ENCODE peak calls at places on chromosomes 6 and 20, in five cellular contexts. C is mesothelial cell of epicardium; A is AG09309; P is NK-92 treated with Interleukin-12 subunit alpha and Interleukin-12 subunit beta, amount 100 ng/mL, for 24 hours; I is lower leg skin. T is an unnamed sample.

GRCh38 chr6:31713991-31714684 is 1.0 kb upstream of the LY6G6D start:
- DNase-seq in A (no peak), C (no peak), I (no peak), P (no peak), T (no peak)

GRCh38 chr6:36127462-36128016 is 2.8 kb upstream of the MAPK13 start:
- DNase-seq in C (no peak), I (no peak), P (no peak), A (peak), T (no peak)

GRCh38 chr6:38876470-38876869 is 161.4 kb downstream of the DNAH8 start:
- DNase-seq in P (no peak), I (no peak), A (no peak), C (no peak), T (no peak)

GRCh38 chr6:28861339-28861738 is 62.4 kb downstream of the TRIM27 start:
- DNase-seq in I (peak), C (no peak), A (no peak), P (no peak), T (no peak)

GRCh38 chr20:15113374-15113773 is 776.0 kb upstream of the FLRT3 start:
- DNase-seq in C (no peak), P (no peak), I (no peak), A (no peak), T (no peak)

GRCh38 chr6:169212436-169212835 is 41.2 kb downstream of the THBS2 start:
- DNase-seq in A (no peak), C (no peak), I (no peak), P (no peak), T (no peak)

GRCh38 chr6:1865585-1865984 is 255.9 kb downstream of the FOXC1 start:
- DNase-seq in P (no peak), C (no peak), I (no peak), A (no peak), T (no peak)

GRCh38 chr6:15061908-15062307 is 184.0 kb upstream of the JARID2 start:
- DNase-seq in A (no peak), C (no peak), P (no peak), I (no peak), T (no peak)

GRCh38 chr6:166313255-166314070 is 5.3 kb upstream of the PRR18 start:
- DNase-seq in C (no peak), I (peak), P (peak), A (peak), T (no peak)

GRCh38 chr6:157110620-157111019 is 212.7 kb downstream of the TMEM242 start:
- DNase-seq in I (no peak), A (peak), P (no peak), C (no peak), T (no peak)

GRCh38 chr20:36121981-36122930 is 32.3 kb upstream of the EPB41L1 start:
- DNase-seq in P (no peak), C (no peak), I (peak), A (no peak), T (no peak)

GRCh38 chr20:4998160-4998651 is 3.1 kb downstream of the SLC23A2 start:
- DNase-seq in A (no peak), P (no peak), C (no peak), I (no peak), T (no peak)

GRCh38 chr6:5261545-5262109 is 314 bp downstream of the FARS2 start:
- DNase-seq in P (no peak), A (peak), I (no peak), C (no peak), T (no peak)

GRCh38 chr6:118705799-118706481 is 54.5 kb upstream of the CEP85L start:
- DNase-seq in I (no peak), C (no peak), A (peak), P (peak), T (no peak)

GRCh38 chr20:992801-993535 is 9.1 kb downstream of the RSPO4 start:
- DNase-seq in A (no peak), P (no peak), I (no peak), C (no peak), T (no peak)

GRCh38 chr6:42287756-42288155 is 70.1 kb upstream of the MRPS10 start:
- DNase-seq in I (no peak), A (no peak), C (no peak), P (no peak), T (no peak)

GRCh38 chr20:50328161-50328979 is 137.7 kb downstream of the CEBPB start:
- DNase-seq in A (no peak), P (no peak), C (no peak), I (no peak), T (no peak)

GRCh38 chr6:32288426-32288825 is 64.6 kb upstream of the NOTCH4 start:
- DNase-seq in A (no peak), P (no peak), I (no peak), C (no peak), T (no peak)

GRCh38 chr6:87155920-87156600 is 695 bp downstream of the ZNF292 start:
- DNase-seq in A (no peak), P (peak), I (peak), C (peak), T (peak)

GRCh38 chr6:111683749-111684267 is 78.1 kb upstream of the TRAF3IP2 start:
- DNase-seq in C (no peak), A (peak), I (no peak), P (no peak), T (no peak)

GRCh38 chr6:29532320-29532951 is 27.1 kb downstream of the UBD start:
- DNase-seq in C (no peak), I (no peak), P (no peak), A (no peak), T (no peak)

GRCh38 chr6:128114164-128114563 is 213.3 kb upstream of the THEMIS start:
- DNase-seq in P (no peak), I (no peak), A (no peak), C (no peak), T (no peak)

GRCh38 chr6:45743028-45743615 is 272.5 kb downstream of the CLIC5 start:
- DNase-seq in C (no peak), A (no peak), P (no peak), I (no peak), T (no peak)

GRCh38 chr20:11807070-11807741 is 110.5 kb upstream of the BTBD3 start:
- DNase-seq in A (peak), I (no peak), C (no peak), P (no peak), T (no peak)

GRCh38 chr6:83183082-83183828 is 9.8 kb downstream of the PGM3 start:
- DNase-seq in C (no peak), A (peak), P (no peak), I (no peak), T (no peak)

GRCh38 chr6:3119040-3119723 is 671 bp downstream of the BPHL start:
- DNase-seq in P (no peak), A (no peak), C (no peak), I (peak), T (no peak)

GRCh38 chr6:104472245-104472644 is 387.5 kb downstream of the HACE1 start:
- DNase-seq in P (no peak), A (no peak), I (no peak), C (no peak), T (no peak)